ENCODE peak calls at places on chromosome 1, in eight cellular contexts. One of them, this sample, is unnamed.

GRCh38 chr1:162028726-162029125 is 5.1 kb upstream of the OLFML2B start:
- DNase-seq in naive thymus-derived CD8-positive, alpha-beta T cell: no peak
- DNase-seq in hippocampal formation: no peak
- DNase-seq in stimulated activated CD4-positive, alpha-beta T cell treated with anti-CD3 and anti-CD28 coated beads, Interleukin-4, amount 100 ng/mL, for 24 hours: no peak
- DNase-seq in lung: no peak
- DNase-seq in WTC11: no peak
- DNase-seq in NCI-H2081: no peak
- DNase-seq in ureter: no peak
- DNase-seq in this sample: no peak

GRCh38 chr1:33372162-33372561 is 51.3 kb upstream of the A3GALT2 start:
- DNase-seq in lung: no peak
- DNase-seq in naive thymus-derived CD8-positive, alpha-beta T cell: no peak
- DNase-seq in ureter: no peak
- DNase-seq in WTC11: no peak
- DNase-seq in stimulated activated CD4-positive, alpha-beta T cell treated with anti-CD3 and anti-CD28 coated beads, Interleukin-4, amount 100 ng/mL, for 24 hours: no peak
- DNase-seq in hippocampal formation: no peak
- DNase-seq in NCI-H2081: no peak
- DNase-seq in this sample: no peak

GRCh38 chr1:230084408-230085177 is 17.6 kb downstream of the GALNT2 start:
- DNase-seq in WTC11: no peak
- DNase-seq in hippocampal formation: no peak
- DNase-seq in lung: peak; percentile 54
- DNase-seq in stimulated activated CD4-positive, alpha-beta T cell treated with anti-CD3 and anti-CD28 coated beads, Interleukin-4, amount 100 ng/mL, for 24 hours: peak; percentile 78
- DNase-seq in NCI-H2081: no peak
- DNase-seq in ureter: peak; percentile 74
- DNase-seq in naive thymus-derived CD8-positive, alpha-beta T cell: peak; percentile 16
- DNase-seq in this sample: no peak

GRCh38 chr1:32627596-32628162 is 22.7 kb downstream of the ZBTB8OS start:
- DNase-seq in hippocampal formation: no peak
- DNase-seq in naive thymus-derived CD8-positive, alpha-beta T cell: no peak
- DNase-seq in WTC11: no peak
- DNase-seq in ureter: no peak
- DNase-seq in lung: no peak
- DNase-seq in NCI-H2081: no peak
- DNase-seq in stimulated activated CD4-positive, alpha-beta T cell treated with anti-CD3 and anti-CD28 coated beads, Interleukin-4, amount 100 ng/mL, for 24 hours: no peak
- DNase-seq in this sample: no peak

GRCh38 chr1:116178837-116179236 is 67.6 kb downstream of the MAB21L3 start:
- DNase-seq in WTC11: no peak
- DNase-seq in stimulated activated CD4-positive, alpha-beta T cell treated with anti-CD3 and anti-CD28 coated beads, Interleukin-4, amount 100 ng/mL, for 24 hours: no peak
- DNase-seq in naive thymus-derived CD8-positive, alpha-beta T cell: no peak
- DNase-seq in ureter: no peak
- DNase-seq in hippocampal formation: no peak
- DNase-seq in lung: no peak
- DNase-seq in NCI-H2081: no peak
- DNase-seq in this sample: no peak

GRCh38 chr1:109802136-109802900 is 38.6 kb upstream of the EPS8L3 start:
- DNase-seq in stimulated activated CD4-positive, alpha-beta T cell treated with anti-CD3 and anti-CD28 coated beads, Interleukin-4, amount 100 ng/mL, for 24 hours: peak; percentile 45
- DNase-seq in hippocampal formation: no peak
- DNase-seq in NCI-H2081: no peak
- DNase-seq in naive thymus-derived CD8-positive, alpha-beta T cell: peak; percentile 84
- DNase-seq in lung: no peak
- DNase-seq in ureter: no peak
- DNase-seq in WTC11: no peak
- DNase-seq in this sample: no peak

GRCh38 chr1:98677288-98677687 is 15.8 kb downstream of the SNX7 start:
- DNase-seq in NCI-H2081: peak; percentile 76
- DNase-seq in ureter: no peak
- DNase-seq in hippocampal formation: no peak
- DNase-seq in naive thymus-derived CD8-positive, alpha-beta T cell: no peak
- DNase-seq in WTC11: no peak
- DNase-seq in stimulated activated CD4-positive, alpha-beta T cell treated with anti-CD3 and anti-CD28 coated beads, Interleukin-4, amount 100 ng/mL, for 24 hours: no peak
- DNase-seq in lung: no peak
- DNase-seq in this sample: no peak

GRCh38 chr1:152770411-152770810 is 4.5 kb upstream of the LCE1F start:
- DNase-seq in NCI-H2081: no peak
- DNase-seq in naive thymus-derived CD8-positive, alpha-beta T cell: no peak
- DNase-seq in stimulated activated CD4-positive, alpha-beta T cell treated with anti-CD3 and anti-CD28 coated beads, Interleukin-4, amount 100 ng/mL, for 24 hours: no peak
- DNase-seq in lung: no peak
- DNase-seq in WTC11: no peak
- DNase-seq in hippocampal formation: no peak
- DNase-seq in ureter: no peak
- DNase-seq in this sample: no peak

GRCh38 chr1:89815611-89816010 is 5.2 kb upstream of the LRRC8D start:
- DNase-seq in WTC11: no peak
- DNase-seq in lung: no peak
- DNase-seq in hippocampal formation: no peak
- DNase-seq in naive thymus-derived CD8-positive, alpha-beta T cell: no peak
- DNase-seq in NCI-H2081: no peak
- DNase-seq in stimulated activated CD4-positive, alpha-beta T cell treated with anti-CD3 and anti-CD28 coated beads, Interleukin-4, amount 100 ng/mL, for 24 hours: no peak
- DNase-seq in ureter: no peak
- DNase-seq in this sample: peak; percentile 64

GRCh38 chr1:84693009-84693408 is 2.7 kb upstream of the SSX2IP start:
- DNase-seq in naive thymus-derived CD8-positive, alpha-beta T cell: peak; percentile 59
- DNase-seq in stimulated activated CD4-positive, alpha-beta T cell treated with anti-CD3 and anti-CD28 coated beads, Interleukin-4, amount 100 ng/mL, for 24 hours: no peak
- DNase-seq in ureter: no peak
- DNase-seq in NCI-H2081: no peak
- DNase-seq in lung: no peak
- DNase-seq in hippocampal formation: no peak
- DNase-seq in WTC11: no peak
- DNase-seq in this sample: no peak

GRCh38 chr1:2466834-2467554 is 9.1 kb upstream of the PLCH2 start:
- DNase-seq in WTC11: peak; percentile 71
- DNase-seq in NCI-H2081: no peak
- DNase-seq in naive thymus-derived CD8-positive, alpha-beta T cell: peak; percentile 14
- DNase-seq in stimulated activated CD4-positive, alpha-beta T cell treated with anti-CD3 and anti-CD28 coated beads, Interleukin-4, amount 100 ng/mL, for 24 hours: peak; percentile 32
- DNase-seq in ureter: no peak
- DNase-seq in lung: no peak
- DNase-seq in hippocampal formation: no peak
- DNase-seq in this sample: no peak

GRCh38 chr1:37319284-37319683 is 155.1 kb upstream of the ZC3H12A start:
- DNase-seq in naive thymus-derived CD8-positive, alpha-beta T cell: no peak
- DNase-seq in ureter: no peak
- DNase-seq in NCI-H2081: no peak
- DNase-seq in lung: no peak
- DNase-seq in stimulated activated CD4-positive, alpha-beta T cell treated with anti-CD3 and anti-CD28 coated beads, Interleukin-4, amount 100 ng/mL, for 24 hours: no peak
- DNase-seq in WTC11: no peak
- DNase-seq in hippocampal formation: no peak
- DNase-seq in this sample: no peak

GRCh38 chr1:108597041-108597440 is 37.1 kb downstream of the EEIG2 start:
- DNase-seq in naive thymus-derived CD8-positive, alpha-beta T cell: no peak
- DNase-seq in hippocampal formation: no peak
- DNase-seq in lung: no peak
- DNase-seq in ureter: no peak
- DNase-seq in WTC11: no peak
- DNase-seq in stimulated activated CD4-positive, alpha-beta T cell treated with anti-CD3 and anti-CD28 coated beads, Interleukin-4, amount 100 ng/mL, for 24 hours: no peak
- DNase-seq in NCI-H2081: no peak
- DNase-seq in this sample: no peak

GRCh38 chr1:150168960-150169565 is 19.3 kb downstream of the PLEKHO1 start:
- DNase-seq in ureter: no peak
- DNase-seq in lung: peak; percentile 63
- DNase-seq in naive thymus-derived CD8-positive, alpha-beta T cell: peak; percentile 34
- DNase-seq in WTC11: peak; percentile 83
- DNase-seq in stimulated activated CD4-positive, alpha-beta T cell treated with anti-CD3 and anti-CD28 coated beads, Interleukin-4, amount 100 ng/mL, for 24 hours: peak; percentile 57
- DNase-seq in hippocampal formation: no peak
- DNase-seq in NCI-H2081: peak; percentile 70
- DNase-seq in this sample: peak; percentile 26

GRCh38 chr1:179742717-179743678 is at the start of gene FAM163A:
- DNase-seq in naive thymus-derived CD8-positive, alpha-beta T cell: peak; percentile 3
- DNase-seq in hippocampal formation: no peak
- DNase-seq in lung: no peak
- DNase-seq in WTC11: peak; percentile 48
- DNase-seq in NCI-H2081: no peak
- DNase-seq in ureter: no peak
- DNase-seq in stimulated activated CD4-positive, alpha-beta T cell treated with anti-CD3 and anti-CD28 coated beads, Interleukin-4, amount 100 ng/mL, for 24 hours: no peak
- DNase-seq in this sample: no peak

GRCh38 chr1:244846653-244847052 is 11.2 kb downstream of the COX20 start:
- DNase-seq in ureter: no peak
- DNase-seq in naive thymus-derived CD8-positive, alpha-beta T cell: no peak
- DNase-seq in WTC11: no peak
- DNase-seq in NCI-H2081: no peak
- DNase-seq in stimulated activated CD4-positive, alpha-beta T cell treated with anti-CD3 and anti-CD28 coated beads, Interleukin-4, amount 100 ng/mL, for 24 hours: no peak
- DNase-seq in hippocampal formation: no peak
- DNase-seq in lung: no peak
- DNase-seq in this sample: no peak

GRCh38 chr1:98704474-98704873 is 43.0 kb downstream of the SNX7 start:
- DNase-seq in ureter: no peak
- DNase-seq in stimulated activated CD4-positive, alpha-beta T cell treated with anti-CD3 and anti-CD28 coated beads, Interleukin-4, amount 100 ng/mL, for 24 hours: no peak
- DNase-seq in hippocampal formation: peak; percentile 25
- DNase-seq in NCI-H2081: no peak
- DNase-seq in lung: no peak
- DNase-seq in WTC11: peak; percentile 49
- DNase-seq in naive thymus-derived CD8-positive, alpha-beta T cell: no peak
- DNase-seq in this sample: no peak

GRCh38 chr1:26959722-26960624 is at the start of gene KDF1:
- DNase-seq in ureter: peak; percentile 76
- DNase-seq in NCI-H2081: peak; percentile 84
- DNase-seq in naive thymus-derived CD8-positive, alpha-beta T cell: peak; percentile 67
- DNase-seq in hippocampal formation: no peak
- DNase-seq in stimulated activated CD4-positive, alpha-beta T cell treated with anti-CD3 and anti-CD28 coated beads, Interleukin-4, amount 100 ng/mL, for 24 hours: peak; percentile 40
- DNase-seq in WTC11: peak; percentile 95
- DNase-seq in lung: peak; percentile 79
- DNase-seq in this sample: no peak

GRCh38 chr1:85612704-85613361 is 32.3 kb downstream of the CCN1 start:
- DNase-seq in hippocampal formation: no peak
- DNase-seq in lung: peak; percentile 69
- DNase-seq in WTC11: no peak
- DNase-seq in NCI-H2081: no peak
- DNase-seq in stimulated activated CD4-positive, alpha-beta T cell treated with anti-CD3 and anti-CD28 coated beads, Interleukin-4, amount 100 ng/mL, for 24 hours: no peak
- DNase-seq in ureter: no peak
- DNase-seq in naive thymus-derived CD8-positive, alpha-beta T cell: no peak
- DNase-seq in this sample: no peak

GRCh38 chr1:25011966-25012625 is 82.0 kb upstream of the RUNX3 start:
- DNase-seq in naive thymus-derived CD8-positive, alpha-beta T cell: peak; percentile 45
- DNase-seq in WTC11: no peak
- DNase-seq in lung: no peak
- DNase-seq in hippocampal formation: no peak
- DNase-seq in stimulated activated CD4-positive, alpha-beta T cell treated with anti-CD3 and anti-CD28 coated beads, Interleukin-4, amount 100 ng/mL, for 24 hours: no peak
- DNase-seq in ureter: no peak
- DNase-seq in NCI-H2081: no peak
- DNase-seq in this sample: no peak

GRCh38 chr1:64878931-64879710 is 87.2 kb downstream of the JAK1 start:
- DNase-seq in stimulated activated CD4-positive, alpha-beta T cell treated with anti-CD3 and anti-CD28 coated beads, Interleukin-4, amount 100 ng/mL, for 24 hours: no peak
- DNase-seq in naive thymus-derived CD8-positive, alpha-beta T cell: no peak
- DNase-seq in NCI-H2081: no peak
- DNase-seq in lung: no peak
- DNase-seq in ureter: no peak
- DNase-seq in hippocampal formation: no peak
- DNase-seq in WTC11: no peak
- DNase-seq in this sample: no peak

GRCh38 chr1:117210386-117210785 is 341 bp downstream of the VTCN1 start:
- DNase-seq in ureter: no peak
- DNase-seq in naive thymus-derived CD8-positive, alpha-beta T cell: no peak
- DNase-seq in WTC11: no peak
- DNase-seq in stimulated activated CD4-positive, alpha-beta T cell treated with anti-CD3 and anti-CD28 coated beads, Interleukin-4, amount 100 ng/mL, for 24 hours: no peak
- DNase-seq in hippocampal formation: no peak
- DNase-seq in NCI-H2081: no peak
- DNase-seq in lung: no peak
- DNase-seq in this sample: no peak